ENCODE peak calls at places on chromosomes 3 and 15, in seven cellular contexts. X is small intestine; O is A673; I is LHCN-M2; R is HCEC 1CT; L is fibroblast of lung; P is effector memory CD4-positive, alpha-beta T cell. N is an unnamed sample.

GRCh38 chr3:161674402-161674801 is 177.8 kb downstream of the OTOL1 start:
- DNase-seq in X (no peak), O (peak), I (no peak), R (no peak), L (no peak), P (no peak), N (no peak)

GRCh38 chr3:9078561-9079240 is 115.4 kb upstream of the RAD18 start:
- DNase-seq in X (no peak), O (peak), I (no peak), R (no peak), L (no peak), P (no peak), N (peak)

GRCh38 chr3:195751584-195751983 is 30.8 kb downstream of the MUC20 start:
- DNase-seq in X (no peak), O (no peak), I (no peak), R (no peak), L (no peak), P (no peak), N (no peak)

GRCh38 chr3:133573054-133573628 is 345 bp upstream of the CDV3 start:
- DNase-seq in X (peak), O (peak), I (peak), R (peak), L (peak), P (peak), N (peak)

GRCh38 chr3:42451546-42452230 is 41.3 kb upstream of the LYZL4 start:
- DNase-seq in X (no peak), O (no peak), I (no peak), R (no peak), L (no peak), P (no peak), N (no peak)

GRCh38 chr3:170420307-170420821 is 1.7 kb downstream of the CLDN11 start:
- DNase-seq in X (no peak), O (peak), I (no peak), R (no peak), L (peak), P (no peak), N (no peak)

GRCh38 chr3:114411811-114412803 is 118.3 kb downstream of the TIGIT start:
- DNase-seq in X (no peak), O (peak), I (peak), R (peak), L (peak), P (no peak), N (no peak)

GRCh38 chr3:41224120-41224806 is 25.0 kb downstream of the CTNNB1 start:
- DNase-seq in X (no peak), O (no peak), I (peak), R (peak), L (peak), P (no peak), N (no peak)

GRCh38 chr3:140206196-140207040 is 271.4 kb downstream of the CLSTN2 start:
- DNase-seq in X (no peak), O (peak), I (peak), R (no peak), L (peak), P (no peak), N (peak)

GRCh38 chr3:33636125-33636855 is 81.8 kb downstream of the CLASP2 start:
- DNase-seq in X (peak), O (peak), I (peak), R (peak), L (peak), P (no peak), N (peak)

GRCh38 chr15:96514607-96515285 is 184.2 kb downstream of the NR2F2 start:
- DNase-seq in X (peak), O (no peak), I (no peak), R (no peak), L (no peak), P (no peak), N (no peak)

N was measured in SK-MEL-5.